ENCODE peak calls at places on chromosomes 5 and 9, in seven cellular contexts. One of them, this sample, is unnamed.

GRCh38 chr5:124333295-124333979 is 413.0 kb downstream of the ZNF608 start:
- DNase-seq in RWPE1: no peak
- DNase-seq in choroid plexus epithelial cell: no peak
- DNase-seq in OCI-LY7: no peak
- DNase-seq in A549: no peak
- DNase-seq in AG10803: no peak
- DNase-seq in mammary epithelial cell: no peak
- DNase-seq in this sample: no peak

GRCh38 chr5:142883025-142883424 is 112.8 kb downstream of the ARHGAP26 start:
- DNase-seq in RWPE1: no peak
- DNase-seq in choroid plexus epithelial cell: peak; percentile 50
- DNase-seq in OCI-LY7: no peak
- DNase-seq in A549: no peak
- DNase-seq in AG10803: peak; percentile 64
- DNase-seq in mammary epithelial cell: no peak
- DNase-seq in this sample: no peak

GRCh38 chr5:159640376-159640775 is 275.9 kb upstream of the ADRA1B start:
- DNase-seq in RWPE1: no peak
- DNase-seq in choroid plexus epithelial cell: no peak
- DNase-seq in OCI-LY7: no peak
- DNase-seq in A549: no peak
- DNase-seq in AG10803: no peak
- DNase-seq in mammary epithelial cell: no peak
- DNase-seq in this sample: no peak

GRCh38 chr5:149529463-149529862 is 21.8 kb downstream of the CSNK1A1 start:
- DNase-seq in RWPE1: no peak
- DNase-seq in choroid plexus epithelial cell: no peak
- DNase-seq in OCI-LY7: no peak
- DNase-seq in A549: no peak
- DNase-seq in AG10803: no peak
- DNase-seq in mammary epithelial cell: no peak
- DNase-seq in this sample: no peak

GRCh38 chr5:143182901-143183820 is 220.3 kb downstream of the NR3C1 start:
- DNase-seq in RWPE1: no peak
- DNase-seq in choroid plexus epithelial cell: peak; percentile 83
- DNase-seq in OCI-LY7: no peak
- DNase-seq in A549: peak; percentile 23
- DNase-seq in AG10803: no peak
- DNase-seq in mammary epithelial cell: no peak
- DNase-seq in this sample: peak; percentile 28

GRCh38 chr9:70256123-70256551 is 2.6 kb upstream of the SMC5 start:
- DNase-seq in RWPE1: peak; percentile 78
- DNase-seq in choroid plexus epithelial cell: peak; percentile 88
- DNase-seq in OCI-LY7: no peak
- DNase-seq in A549: no peak
- DNase-seq in AG10803: peak; percentile 72
- DNase-seq in mammary epithelial cell: peak; percentile 78
- DNase-seq in this sample: no peak

GRCh38 chr9:78539904-78540303 is 243.0 kb downstream of the PSAT1 start:
- DNase-seq in RWPE1: no peak
- DNase-seq in choroid plexus epithelial cell: peak; percentile 73
- DNase-seq in OCI-LY7: no peak
- DNase-seq in A549: peak; percentile 74
- DNase-seq in AG10803: peak; percentile 88
- DNase-seq in mammary epithelial cell: peak; percentile 61
- DNase-seq in this sample: no peak

GRCh38 chr9:91885746-91886432 is 64.1 kb downstream of the ROR2 start:
- DNase-seq in RWPE1: no peak
- DNase-seq in choroid plexus epithelial cell: no peak
- DNase-seq in OCI-LY7: no peak
- DNase-seq in A549: no peak
- DNase-seq in AG10803: no peak
- DNase-seq in mammary epithelial cell: no peak
- DNase-seq in this sample: no peak

GRCh38 chr9:110555971-110556370 is 23.6 kb downstream of the SVEP1 start:
- DNase-seq in RWPE1: peak; percentile 69
- DNase-seq in choroid plexus epithelial cell: peak; percentile 97
- DNase-seq in OCI-LY7: no peak
- DNase-seq in A549: peak; percentile 61
- DNase-seq in AG10803: peak; percentile 97
- DNase-seq in mammary epithelial cell: peak; percentile 29
- DNase-seq in this sample: no peak

GRCh38 chr5:39157679-39158078 is 61.7 kb downstream of the FYB1 start:
- DNase-seq in RWPE1: no peak
- DNase-seq in choroid plexus epithelial cell: no peak
- DNase-seq in OCI-LY7: no peak
- DNase-seq in A549: no peak
- DNase-seq in AG10803: no peak
- DNase-seq in mammary epithelial cell: no peak
- DNase-seq in this sample: no peak
- TF ChIP-seq CTCF in RWPE1: no peak
- TF ChIP-seq CTCF in choroid plexus epithelial cell: no peak
- TF ChIP-seq CTCF in OCI-LY7: no peak
- TF ChIP-seq CTCF in A549: no peak
- TF ChIP-seq CTCF in AG10803: no peak
- TF ChIP-seq CTCF in mammary epithelial cell: no peak
- TF ChIP-seq CTCF in this sample: no peak

GRCh38 chr5:120532835-120533234 is 68.7 kb downstream of the PRR16 start:
- DNase-seq in RWPE1: no peak
- DNase-seq in choroid plexus epithelial cell: no peak
- DNase-seq in OCI-LY7: no peak
- DNase-seq in A549: no peak
- DNase-seq in AG10803: no peak
- DNase-seq in mammary epithelial cell: no peak
- DNase-seq in this sample: peak; percentile 32
- TF ChIP-seq CTCF in RWPE1: no peak
- TF ChIP-seq CTCF in choroid plexus epithelial cell: peak; percentile 59
- TF ChIP-seq CTCF in OCI-LY7: peak; percentile 50
- TF ChIP-seq CTCF in A549: no peak
- TF ChIP-seq CTCF in AG10803: peak; percentile 22
- TF ChIP-seq CTCF in mammary epithelial cell: no peak
- TF ChIP-seq CTCF in this sample: peak; percentile 62

DNA sequence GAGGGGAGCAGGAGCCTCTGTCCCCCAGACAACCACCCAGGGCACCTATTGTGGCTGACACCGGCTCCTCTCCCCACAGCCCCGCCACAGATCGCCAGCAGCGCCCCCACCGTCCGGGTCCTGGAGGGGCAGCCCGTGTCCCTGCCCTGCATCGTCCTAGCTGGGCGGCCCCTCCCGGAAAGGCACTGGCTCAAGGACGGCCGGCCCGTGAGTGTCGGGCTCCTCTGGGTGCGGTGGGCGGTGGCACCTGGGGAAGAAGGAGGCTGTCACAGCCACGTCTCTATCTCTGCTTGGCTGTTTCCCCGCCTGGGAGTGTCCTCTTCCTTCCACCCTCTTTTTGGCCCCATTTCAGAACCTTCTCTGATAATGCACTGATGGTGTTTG is 55.1 kb downstream of the HMCN2 start:
- DNase-seq in RWPE1: peak; percentile 62
- DNase-seq in choroid plexus epithelial cell: no peak
- DNase-seq in OCI-LY7: no peak
- DNase-seq in A549: peak; percentile 35
- DNase-seq in AG10803: no peak
- DNase-seq in mammary epithelial cell: no peak
- DNase-seq in this sample: peak; percentile 65
- TF ChIP-seq CTCF in RWPE1: peak; percentile 39
- TF ChIP-seq CTCF in choroid plexus epithelial cell: peak; percentile 18
- TF ChIP-seq CTCF in OCI-LY7: no peak
- TF ChIP-seq CTCF in A549: peak; percentile 18
- TF ChIP-seq CTCF in AG10803: no peak
- TF ChIP-seq CTCF in mammary epithelial cell: peak; percentile 25
- TF ChIP-seq CTCF in this sample: peak; percentile 37

GRCh38 chr9:134662143-134662876 is 20.7 kb downstream of the COL5A1 start:
- DNase-seq in RWPE1: peak; percentile 91
- DNase-seq in choroid plexus epithelial cell: peak; percentile 90
- DNase-seq in OCI-LY7: no peak
- DNase-seq in A549: no peak
- DNase-seq in AG10803: peak; percentile 96
- DNase-seq in mammary epithelial cell: peak; percentile 72
- DNase-seq in this sample: peak; percentile 72

GRCh38 chr9:134664446-134664845 is 22.8 kb downstream of the COL5A1 start:
- DNase-seq in RWPE1: no peak
- DNase-seq in choroid plexus epithelial cell: no peak
- DNase-seq in OCI-LY7: no peak
- DNase-seq in A549: no peak
- DNase-seq in AG10803: no peak
- DNase-seq in mammary epithelial cell: no peak
- DNase-seq in this sample: no peak

GRCh38 chr9:134663084-134663483 is 21.5 kb downstream of the COL5A1 start:
- DNase-seq in RWPE1: no peak
- DNase-seq in choroid plexus epithelial cell: no peak
- DNase-seq in OCI-LY7: no peak
- DNase-seq in A549: no peak
- DNase-seq in AG10803: no peak
- DNase-seq in mammary epithelial cell: no peak
- DNase-seq in this sample: no peak

GRCh38 chr9:134661791-134662142 is 20.2 kb downstream of the COL5A1 start:
- DNase-seq in RWPE1: peak; percentile 76
- DNase-seq in choroid plexus epithelial cell: no peak
- DNase-seq in OCI-LY7: no peak
- DNase-seq in A549: no peak
- DNase-seq in AG10803: peak; percentile 91
- DNase-seq in mammary epithelial cell: peak; percentile 32
- DNase-seq in this sample: no peak

DNA sequence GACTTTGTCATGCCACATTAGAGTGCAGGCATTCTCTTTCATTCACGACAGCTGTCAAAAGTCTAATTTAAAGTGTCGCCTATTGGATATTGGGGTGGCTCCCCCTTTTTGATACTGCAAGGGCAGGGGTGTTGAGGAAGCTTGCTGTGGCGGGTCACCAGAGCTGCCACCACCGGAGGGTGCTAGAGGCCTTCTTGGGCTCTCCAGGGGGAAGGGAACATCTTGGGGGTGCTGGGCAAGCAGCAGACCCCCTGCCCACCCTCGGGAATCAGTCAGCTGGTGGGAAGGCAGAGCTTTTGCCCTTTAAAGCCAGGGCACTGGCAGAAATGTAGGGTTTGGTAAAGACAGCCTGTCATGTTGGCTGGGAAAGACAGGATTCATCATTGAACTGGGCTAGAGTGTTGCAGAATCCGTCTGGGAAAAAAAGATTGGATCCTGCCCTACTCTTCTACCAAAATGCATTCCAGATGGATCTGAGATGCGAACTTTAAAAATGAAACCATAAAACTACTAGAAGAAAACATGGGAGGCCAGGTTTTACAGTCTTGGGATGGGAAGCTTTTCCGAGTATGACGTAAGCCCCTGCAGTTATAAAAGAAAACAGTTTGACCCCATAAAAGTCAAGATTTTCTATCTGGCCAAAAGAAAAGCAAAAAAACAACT is 22.3 kb downstream of the COL5A1 start:
- DNase-seq in RWPE1: no peak
- DNase-seq in choroid plexus epithelial cell: no peak
- DNase-seq in OCI-LY7: no peak
- DNase-seq in A549: no peak
- DNase-seq in AG10803: peak; percentile 84
- DNase-seq in mammary epithelial cell: no peak
- DNase-seq in this sample: no peak
- TF ChIP-seq CTCF in RWPE1: no peak
- TF ChIP-seq CTCF in choroid plexus epithelial cell: peak; percentile 60
- TF ChIP-seq CTCF in OCI-LY7: peak; percentile 37
- TF ChIP-seq CTCF in A549: peak; percentile 13
- TF ChIP-seq CTCF in AG10803: peak; percentile 49
- TF ChIP-seq CTCF in mammary epithelial cell: no peak
- TF ChIP-seq CTCF in this sample: peak; percentile 29